ENCODE peak calls at places on chromosome 10, in four cellular contexts. S is fibroblast of lung, E is H1, O is IMR-90. L is an unnamed sample.

GRCh38 chr10:99537381-99538286 is 4.9 kb downstream of the NKX2-3 start:
- DNase-seq in S (no peak), E (peak; percentile 69), O (no peak), L (no peak)

GRCh38 chr10:112938808-112939482 is 11.1 kb upstream of the TCF7L2 start:
- DNase-seq in S (no peak), O (no peak), E (no peak), L (no peak)

GRCh38 chr10:18563003-18563726 is 88.2 kb downstream of the NSUN6 start:
- DNase-seq in E (no peak), O (no peak), S (no peak), L (no peak)

GRCh38 chr10:12609435-12609834 is 260.1 kb downstream of the CAMK1D start:
- DNase-seq in S (no peak), O (no peak), E (no peak), L (no peak)

GRCh38 chr10:125263551-125263950 is 103.2 kb upstream of the CTBP2 start:
- DNase-seq in S (no peak), E (no peak), O (peak; percentile 45), L (no peak)

GRCh38 chr10:4260483-4260882 is 475.5 kb upstream of the KLF6 start:
- DNase-seq in E (no peak), O (peak; percentile 82), S (peak; percentile 85), L (no peak)

GRCh38 chr10:491667-492424 is 197.6 kb downstream of the DIP2C start:
- DNase-seq in O (no peak), E (no peak), S (no peak), L (no peak)

GRCh38 chr10:26505491-26505890 is 67.3 kb downstream of the APBB1IP start:
- DNase-seq in E (no peak), O (no peak), S (no peak), L (no peak)

GRCh38 chr10:77580500-77580899 is 57.1 kb downstream of the KCNMA1 start:
- DNase-seq in S (no peak), E (no peak), O (no peak), L (no peak)

GRCh38 chr10:114856544-114857287 is 35.1 kb downstream of the FHIP2A start:
- DNase-seq in O (peak; percentile 90), E (no peak), S (peak; percentile 65), L (peak; percentile 64)

GRCh38 chr10:131776496-131776895 is 124.3 kb upstream of the PPP2R2D start:
- DNase-seq in E (peak; percentile 35), S (no peak), O (no peak), L (no peak)

GRCh38 chr10:79460687-79461086 is 15.3 kb upstream of the ZCCHC24 start:
- DNase-seq in S (no peak), E (no peak), O (no peak), L (no peak)
- TF ChIP-seq CTCF in S (no peak), E (no peak), O (no peak), L (no peak)

DNA sequence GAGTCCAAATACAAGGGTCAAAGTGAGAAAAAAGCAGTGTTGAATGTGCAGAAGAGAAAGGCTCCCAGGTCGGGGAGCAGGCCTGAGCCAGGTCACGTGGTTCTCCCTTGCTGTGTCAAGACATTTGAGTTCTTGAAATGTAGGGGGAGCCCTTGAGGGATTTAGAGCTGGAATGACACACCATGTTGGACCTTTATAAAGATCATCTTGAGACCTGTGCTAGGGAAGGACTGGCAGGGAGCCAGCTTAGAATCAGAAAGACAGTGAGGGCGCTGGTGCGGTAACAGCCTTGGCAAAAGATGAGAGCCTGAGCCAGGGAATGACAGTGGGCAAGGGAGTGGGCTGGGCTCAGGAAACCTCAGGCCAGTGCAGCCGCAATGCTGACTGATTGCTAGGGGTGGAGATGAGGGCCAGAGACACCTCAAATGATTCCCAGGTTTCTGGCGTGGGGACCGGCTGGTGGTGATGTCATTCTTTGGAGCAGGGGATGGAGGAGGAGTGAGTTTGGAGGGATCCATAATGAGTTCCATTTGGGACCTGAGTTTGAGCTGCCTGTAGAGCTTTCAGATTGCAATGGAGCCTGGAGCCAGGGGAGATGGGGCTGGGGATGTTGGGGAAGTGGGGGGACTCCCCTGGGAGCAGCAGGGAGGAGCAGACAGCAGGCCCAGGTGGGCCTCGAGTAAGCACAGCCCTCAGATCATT is 120.2 kb downstream of the PTPN20 start:
- DNase-seq in O (no peak), S (no peak), E (peak; percentile 45), L (no peak)
- H3K4me3 ChIP-seq in O (no peak overlapping the region), S (no peak overlapping the region), E (no peak overlapping the region), L (no peak overlapping the region)

GRCh38 chr10:102644066-102644645 is at the start of gene TRIM8:
- DNase-seq in O (no peak), S (no peak), E (peak; percentile 65), L (no peak)

GRCh38 chr10:102642553-102643345 is 1.5 kb upstream of the TRIM8 start:
- DNase-seq in S (peak; percentile 74), O (peak; percentile 56), E (peak; percentile 63), L (no peak)

GRCh38 chr10:102643346-102644065 is 773 bp upstream of the TRIM8 start:
- DNase-seq in O (peak; percentile 74), S (peak; percentile 76), E (peak; percentile 72), L (no peak)

GRCh38 chr10:102641398-102641797 is 2.9 kb upstream of the TRIM8 start:
- DNase-seq in O (no peak), E (no peak), S (no peak), L (no peak)

DNA sequence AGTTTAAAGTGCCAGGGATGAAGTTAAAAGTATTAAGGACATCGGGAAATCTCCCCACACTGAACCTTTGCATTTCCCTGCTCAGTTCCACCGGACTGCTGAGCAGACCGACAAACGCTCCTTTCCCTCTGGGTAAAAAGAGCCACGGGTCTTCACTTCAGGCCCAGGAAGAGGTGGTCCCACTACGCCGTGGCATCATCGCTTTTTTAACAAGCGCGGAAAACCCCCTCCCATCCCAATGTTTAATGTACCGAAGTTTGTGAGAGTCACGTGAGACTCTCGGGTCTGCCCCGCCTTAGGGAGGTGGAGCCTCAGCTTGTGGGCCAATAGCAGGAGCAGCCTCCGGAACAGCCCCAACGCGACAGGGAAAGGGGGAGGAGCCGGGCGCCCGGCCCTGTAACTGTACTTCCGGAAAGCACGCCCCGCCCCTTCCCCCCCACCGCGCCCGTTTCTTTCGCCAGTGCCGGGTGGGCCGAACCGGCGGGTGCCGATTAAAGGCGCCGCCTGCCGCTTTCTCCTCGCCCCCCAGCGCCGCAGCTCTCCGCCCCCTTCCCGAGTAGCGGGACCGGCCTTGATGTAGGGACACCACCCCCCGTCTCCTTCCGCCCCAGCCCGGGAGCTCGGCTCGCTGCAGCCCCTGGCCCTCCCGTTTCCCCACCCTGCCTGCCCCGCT is 2.3 kb upstream of the TRIM8 start:
- DNase-seq in O (peak; percentile 97), S (peak; percentile 97), E (peak; percentile 94), L (peak; percentile 87)
- TF ChIP-seq CTCF in O (no peak), S (no peak), E (no peak), L (no peak)

GRCh38 chr10:100907175-100907574 is 5.6 kb upstream of the SLF2 start:
- DNase-seq in S (no peak), O (no peak), E (no peak), L (no peak)

GRCh38 chr10:100904903-100905302 is 7.9 kb upstream of the SLF2 start:
- DNase-seq in O (no peak), S (no peak), E (no peak), L (no peak)

GRCh38 chr10:100909506-100910260 is 3.1 kb upstream of the SLF2 start:
- DNase-seq in O (no peak), S (peak; percentile 53), E (no peak), L (no peak)

GRCh38 chr10:100908378-100908777 is 4.4 kb upstream of the SLF2 start:
- DNase-seq in S (no peak), E (no peak), O (no peak), L (no peak)

GRCh38 chr10:100907773-100908172 is 5.0 kb upstream of the SLF2 start:
- DNase-seq in E (no peak), O (peak; percentile 35), S (peak; percentile 41), L (no peak)
- H3K4me3 ChIP-seq in E (no peak overlapping the region), O (no peak overlapping the region), S (no peak overlapping the region), L (no peak overlapping the region)

L was measured in AG04449.